ENCODE peak calls at places on chromosome 17, in five cellular contexts. Z is foreskin fibroblast; B is activated naive CD8-positive, alpha-beta T cell treated with anti-CD3 and anti-CD28 coated beads for 36 hours; E is GM04504; O is activated CD4-positive, CD25-positive, alpha-beta regulatory T cell. G is an unnamed sample.

GRCh38 chr17:5583426-5584382 is 605 bp downstream of the NLRP1 start:
- DNase-seq in Z (no peak), B (no peak), E (no peak), O (no peak), G (no peak)

GRCh38 chr17:59124665-59125064 is 18.0 kb upstream of the TRIM37 start:
- DNase-seq in Z (no peak), B (no peak), E (no peak), O (no peak), G (no peak)

GRCh38 chr17:41522301-41523224 is 3.9 kb upstream of the KRT15 start:
- DNase-seq in Z (no peak), B (no peak), E (no peak), O (no peak), G (no peak)

GRCh38 chr17:29588017-29588557 is 1.4 kb downstream of the GIT1 start:
- DNase-seq in Z (no peak), B (no peak), E (no peak), O (no peak), G (no peak)

GRCh38 chr17:32970281-32970680 is 21.4 kb upstream of the SPACA3 start:
- DNase-seq in Z (no peak), B (no peak), E (no peak), O (no peak), G (no peak)

GRCh38 chr17:79392598-79392997 is 218.3 kb downstream of the RBFOX3 start:
- DNase-seq in Z (no peak), B (no peak), E (no peak), O (no peak), G (no peak)

GRCh38 chr17:71055128-71055527 is 885.8 kb downstream of the KCNJ2 start:
- DNase-seq in Z (no peak), B (no peak), E (no peak), O (no peak), G (no peak)

GRCh38 chr17:40936437-40936971 is 942 bp downstream of the KRT23 start:
- DNase-seq in Z (no peak), B (no peak), E (no peak), O (no peak), G (no peak)

GRCh38 chr17:39147221-39148185 is 3.9 kb downstream of the PLXDC1 start:
- DNase-seq in Z (no peak), B (no peak), E (no peak), O (no peak), G (no peak)

GRCh38 chr17:68033636-68034451 is 1.7 kb upstream of the KPNA2 start:
- DNase-seq in Z (peak; percentile 54), B (no peak), E (peak; percentile 14), O (no peak), G (no peak)

GRCh38 chr17:1073241-1073962 is 76.5 kb downstream of the TIMM22 start:
- DNase-seq in Z (no peak), B (no peak), E (no peak), O (no peak), G (peak; percentile 64)